ENCODE peak calls at places on chromosomes 5 and 9, in ten cellular contexts. One of them, this sample, is unnamed.

GRCh38 chr9:104386425-104387069 is 117.5 kb upstream of the OR13F1 start:
- DNase-seq in M059J: peak; percentile 19
- DNase-seq in sciatic nerve: no peak
- DNase-seq in CD8-positive, alpha-beta T cell: no peak
- DNase-seq in Ammon's horn: peak; percentile 43
- DNase-seq in stimulated activated CD4-positive, alpha-beta T cell treated with anti-CD3 and anti-CD28 coated beads, Interleukin-12 subunit alpha, Interleukin-12 subunit beta, amount 100 ng/mL, for 4 hours: no peak
- DNase-seq in endothelial cell: no peak
- DNase-seq in tibial nerve: no peak
- DNase-seq in NCI-H226: peak; percentile 23
- DNase-seq in lower lobe of right lung: no peak
- DNase-seq in this sample: peak; percentile 32

GRCh38 chr5:168987540-168988300 is 313.2 kb downstream of the SLIT3 start:
- DNase-seq in sciatic nerve: peak; percentile 88
- DNase-seq in lower lobe of right lung: peak; percentile 68
- DNase-seq in Ammon's horn: peak; percentile 76
- DNase-seq in tibial nerve: peak; percentile 80
- DNase-seq in endothelial cell: peak; percentile 75
- DNase-seq in NCI-H226: peak; percentile 50
- DNase-seq in stimulated activated CD4-positive, alpha-beta T cell treated with anti-CD3 and anti-CD28 coated beads, Interleukin-12 subunit alpha, Interleukin-12 subunit beta, amount 100 ng/mL, for 4 hours: peak; percentile 53
- DNase-seq in M059J: peak; percentile 56
- DNase-seq in CD8-positive, alpha-beta T cell: peak; percentile 34
- DNase-seq in this sample: peak; percentile 63

GRCh38 chr5:130896636-130897035 is 268.4 kb downstream of the HINT1 start:
- DNase-seq in Ammon's horn: no peak
- DNase-seq in endothelial cell: no peak
- DNase-seq in NCI-H226: no peak
- DNase-seq in sciatic nerve: no peak
- DNase-seq in CD8-positive, alpha-beta T cell: no peak
- DNase-seq in tibial nerve: no peak
- DNase-seq in M059J: no peak
- DNase-seq in lower lobe of right lung: no peak
- DNase-seq in stimulated activated CD4-positive, alpha-beta T cell treated with anti-CD3 and anti-CD28 coated beads, Interleukin-12 subunit alpha, Interleukin-12 subunit beta, amount 100 ng/mL, for 4 hours: no peak
- DNase-seq in this sample: no peak

GRCh38 chr5:42970636-42971559 is 69.2 kb downstream of the ANXA2R start:
- DNase-seq in stimulated activated CD4-positive, alpha-beta T cell treated with anti-CD3 and anti-CD28 coated beads, Interleukin-12 subunit alpha, Interleukin-12 subunit beta, amount 100 ng/mL, for 4 hours: no peak
- DNase-seq in endothelial cell: peak; percentile 9
- DNase-seq in lower lobe of right lung: no peak
- DNase-seq in sciatic nerve: no peak
- DNase-seq in NCI-H226: no peak
- DNase-seq in CD8-positive, alpha-beta T cell: no peak
- DNase-seq in tibial nerve: no peak
- DNase-seq in M059J: no peak
- DNase-seq in Ammon's horn: no peak
- DNase-seq in this sample: no peak

GRCh38 chr9:126522957-126523356 is 90.8 kb upstream of the LMX1B start:
- DNase-seq in sciatic nerve: no peak
- DNase-seq in M059J: no peak
- DNase-seq in stimulated activated CD4-positive, alpha-beta T cell treated with anti-CD3 and anti-CD28 coated beads, Interleukin-12 subunit alpha, Interleukin-12 subunit beta, amount 100 ng/mL, for 4 hours: no peak
- DNase-seq in lower lobe of right lung: no peak
- DNase-seq in NCI-H226: no peak
- DNase-seq in endothelial cell: no peak
- DNase-seq in tibial nerve: no peak
- DNase-seq in CD8-positive, alpha-beta T cell: no peak
- DNase-seq in Ammon's horn: no peak
- DNase-seq in this sample: no peak

GRCh38 chr5:5303242-5303641 is 119.2 kb upstream of the ICE1 start:
- DNase-seq in M059J: no peak
- DNase-seq in lower lobe of right lung: no peak
- DNase-seq in Ammon's horn: no peak
- DNase-seq in NCI-H226: no peak
- DNase-seq in tibial nerve: no peak
- DNase-seq in stimulated activated CD4-positive, alpha-beta T cell treated with anti-CD3 and anti-CD28 coated beads, Interleukin-12 subunit alpha, Interleukin-12 subunit beta, amount 100 ng/mL, for 4 hours: no peak
- DNase-seq in endothelial cell: no peak
- DNase-seq in CD8-positive, alpha-beta T cell: no peak
- DNase-seq in sciatic nerve: no peak
- DNase-seq in this sample: no peak

GRCh38 chr9:126700296-126700695 is 86.6 kb downstream of the LMX1B start:
- DNase-seq in tibial nerve: no peak
- DNase-seq in NCI-H226: no peak
- DNase-seq in lower lobe of right lung: no peak
- DNase-seq in Ammon's horn: no peak
- DNase-seq in sciatic nerve: no peak
- DNase-seq in endothelial cell: peak; percentile 2
- DNase-seq in M059J: no peak
- DNase-seq in stimulated activated CD4-positive, alpha-beta T cell treated with anti-CD3 and anti-CD28 coated beads, Interleukin-12 subunit alpha, Interleukin-12 subunit beta, amount 100 ng/mL, for 4 hours: no peak
- DNase-seq in CD8-positive, alpha-beta T cell: no peak
- DNase-seq in this sample: no peak

GRCh38 chr9:84567776-84568175 is 101.8 kb upstream of the NTRK2 start:
- DNase-seq in Ammon's horn: no peak
- DNase-seq in CD8-positive, alpha-beta T cell: no peak
- DNase-seq in lower lobe of right lung: no peak
- DNase-seq in tibial nerve: no peak
- DNase-seq in M059J: no peak
- DNase-seq in endothelial cell: no peak
- DNase-seq in NCI-H226: no peak
- DNase-seq in stimulated activated CD4-positive, alpha-beta T cell treated with anti-CD3 and anti-CD28 coated beads, Interleukin-12 subunit alpha, Interleukin-12 subunit beta, amount 100 ng/mL, for 4 hours: no peak
- DNase-seq in sciatic nerve: no peak
- DNase-seq in this sample: no peak

GRCh38 chr9:131651599-131651998 is 88.3 kb downstream of the RAPGEF1 start:
- DNase-seq in endothelial cell: no peak
- DNase-seq in NCI-H226: peak; percentile 26
- DNase-seq in lower lobe of right lung: no peak
- DNase-seq in Ammon's horn: no peak
- DNase-seq in sciatic nerve: no peak
- DNase-seq in M059J: peak; percentile 33
- DNase-seq in tibial nerve: no peak
- DNase-seq in CD8-positive, alpha-beta T cell: no peak
- DNase-seq in stimulated activated CD4-positive, alpha-beta T cell treated with anti-CD3 and anti-CD28 coated beads, Interleukin-12 subunit alpha, Interleukin-12 subunit beta, amount 100 ng/mL, for 4 hours: no peak
- DNase-seq in this sample: no peak